ENCODE peak calls at places on chromosomes 4 and X, in four cellular contexts. O is EL, S is GM23338, C is SW480. U is an unnamed sample.

GRCh38 chr4:118410143-118410542 is 57.3 kb upstream of the PRSS12 start:
- DNase-seq in O (peak), S (no peak), C (no peak), U (no peak)

GRCh38 chr4:83358410-83358809 is 23.8 kb upstream of the HPSE start:
- DNase-seq in O (peak), C (no peak), S (no peak), U (no peak)

GRCh38 chrX:38754102-38754790 is 47.0 kb upstream of the MID1IP1 start:
- DNase-seq in C (peak), S (peak), O (peak), U (no peak)

GRCh38 chr4:121126449-121127006 is 37.6 kb downstream of the TNIP3 start:
- DNase-seq in O (no peak), S (peak), C (no peak), U (no peak)

GRCh38 chr4:129641179-129641578 is 545.2 kb downstream of the C4orf33 start:
- DNase-seq in C (peak), S (peak), O (peak), U (peak)

GRCh38 chr4:2820216-2820982 is 23.2 kb upstream of the ADD1 start:
- DNase-seq in C (no peak), O (no peak), S (no peak), U (no peak)

GRCh38 chrX:133859336-133859735 is 126.1 kb downstream of the GPC3 start:
- DNase-seq in S (no peak), C (no peak), O (no peak), U (no peak)

GRCh38 chrX:40166582-40166981 is 68.8 kb upstream of the BCOR start:
- DNase-seq in S (peak), C (no peak), O (peak), U (no peak)

GRCh38 chrX:39795591-39795990 is 302.2 kb downstream of the BCOR start:
- DNase-seq in S (no peak), O (no peak), C (no peak), U (no peak)

GRCh38 chr4:2076908-2077534 is 17.9 kb downstream of the NAT8L start:
- DNase-seq in O (no peak), C (no peak), S (no peak), U (no peak)

GRCh38 chr4:126470862-126471261 is 1156.1 kb downstream of the FAT4 start:
- DNase-seq in C (no peak), O (peak), S (no peak), U (no peak)

GRCh38 chrX:10529344-10529743 is 91.0 kb downstream of the MID1 start:
- DNase-seq in C (no peak), S (no peak), O (peak), U (no peak)

GRCh38 chr4:53931423-53932060 is 132.9 kb downstream of the CHIC2 start:
- DNase-seq in S (no peak), C (no peak), O (peak), U (no peak)

GRCh38 chrX:53713987-53714579 is 27.6 kb upstream of the HUWE1 start:
- DNase-seq in S (no peak), C (no peak), O (no peak), U (no peak)

GRCh38 chrX:274904-275475 is 6.2 kb upstream of the PLCXD1 start:
- DNase-seq in S (peak), O (no peak), C (no peak), U (no peak)

GRCh38 chr4:70192895-70193294 is 2.6 kb upstream of the ODAM start:
- DNase-seq in S (no peak), C (no peak), O (no peak), U (no peak)

GRCh38 chrX:45980726-45981125 is 564.5 kb downstream of the ZNF674 start:
- DNase-seq in O (no peak), C (no peak), S (no peak), U (no peak)

GRCh38 chr4:8922481-8922880 is 50.8 kb upstream of the HMX1 start:
- DNase-seq in O (no peak), S (no peak), C (no peak), U (no peak)

GRCh38 chr4:66430856-66431255 is 760.6 kb upstream of the EPHA5 start:
- DNase-seq in O (peak), S (no peak), C (no peak), U (no peak)

GRCh38 chrX:71545364-71545763 is 12.5 kb downstream of the OGT start:
- DNase-seq in O (no peak), S (no peak), C (no peak), U (no peak)

GRCh38 chr4:52861879-52862604 is at the start of gene RASL11B:
- DNase-seq in S (peak), C (peak), O (peak), U (peak)

GRCh38 chrX:137363559-137363958 is 202.4 kb upstream of the ZIC3 start:
- DNase-seq in O (no peak), C (no peak), S (peak), U (no peak)

GRCh38 chr4:26028793-26029511 is 114.9 kb downstream of the SMIM20 start:
- DNase-seq in O (peak), S (peak), C (no peak), U (peak)

GRCh38 chr4:6917445-6918241 is 8.0 kb downstream of the TBC1D14 start:
- DNase-seq in O (no peak), S (peak), C (peak), U (no peak)

GRCh38 chr4:101953949-101954348 is 163.4 kb downstream of the BANK1 start:
- DNase-seq in O (peak), C (peak), S (peak), U (no peak)

GRCh38 chrX:71935542-71935941 is 24.9 kb downstream of the NHSL2 start:
- DNase-seq in C (no peak), S (peak), O (no peak), U (no peak)

GRCh38 chr4:150619032-150619431 is 37.1 kb downstream of the MAB21L2 start:
- DNase-seq in C (no peak), O (no peak), S (no peak), U (no peak)

GRCh38 chr4:84166486-84166885 is 332.6 kb downstream of the NKX6-1 start:
- DNase-seq in O (no peak), S (no peak), C (no peak), U (no peak)

GRCh38 chr4:184802203-184803015 is 23.4 kb downstream of the ACSL1 start:
- DNase-seq in S (no peak), O (no peak), C (no peak), U (no peak)

GRCh38 chr4:130165381-130165780 is 1069.4 kb downstream of the C4orf33 start:
- DNase-seq in S (no peak), C (no peak), O (no peak), U (no peak)